ENCODE peak calls at places on chromosomes 6 and 20, in ten cellular contexts. D is left lung; X is IMR-90; L is GM12864; R is astrocyte of the cerebellum; C is A549; A is endothelial cell; N is breast epithelium; O is CD4-positive, alpha-beta T cell; U is brain microvascular endothelial cell. B is an unnamed sample.

GRCh38 chr6:11277275-11278206 is 45.1 kb upstream of the NEDD9 start:
- DNase-seq in D (no peak), X (peak), L (peak), R (no peak), C (peak), A (peak), N (no peak), O (no peak), U (peak), B (no peak)

GRCh38 chr6:36829919-36830544 is 9.2 kb downstream of the CPNE5 start:
- DNase-seq in D (no peak), X (peak), L (no peak), R (peak), C (no peak), A (no peak), N (peak), O (no peak), U (no peak), B (no peak)

GRCh38 chr6:145561095-145561820 is 174.1 kb downstream of the EPM2A start:
- DNase-seq in D (no peak), X (no peak), L (no peak), R (no peak), C (no peak), A (no peak), N (no peak), O (no peak), U (no peak), B (no peak)

GRCh38 chr6:159655409-159655988 is 37.5 kb downstream of the SOD2 start:
- DNase-seq in D (no peak), X (no peak), L (no peak), R (no peak), C (no peak), A (no peak), N (no peak), O (no peak), U (no peak), B (no peak)

GRCh38 chr6:43668151-43669028 is 19.2 kb downstream of the MRPS18A start:
- DNase-seq in D (peak), X (peak), L (no peak), R (no peak), C (peak), A (peak), N (peak), O (peak), U (peak), B (no peak)

GRCh38 chr6:105902401-105903031 is 183.6 kb upstream of the PRDM1 start:
- DNase-seq in D (no peak), X (peak), L (no peak), R (no peak), C (no peak), A (no peak), N (no peak), O (no peak), U (no peak), B (no peak)

GRCh38 chr20:10792291-10792690 is 118.5 kb upstream of the JAG1 start:
- DNase-seq in D (no peak), X (no peak), L (no peak), R (peak), C (no peak), A (no peak), N (no peak), O (no peak), U (peak), B (no peak)

GRCh38 chr6:19128701-19129100 is 708.5 kb upstream of the ID4 start:
- DNase-seq in D (no peak), X (no peak), L (no peak), R (no peak), C (no peak), A (no peak), N (no peak), O (no peak), U (no peak), B (no peak)

GRCh38 chr6:42041131-42042055 is 8.9 kb upstream of the TAF8 start:
- DNase-seq in D (no peak), X (no peak), L (no peak), R (no peak), C (no peak), A (no peak), N (no peak), O (no peak), U (no peak), B (no peak)

GRCh38 chr6:5302220-5302946 is 41.1 kb downstream of the FARS2 start:
- DNase-seq in D (no peak), X (peak), L (peak), R (peak), C (no peak), A (no peak), N (no peak), O (no peak), U (no peak), B (no peak)

GRCh38 chr6:13375360-13375878 is 47.1 kb upstream of the TBC1D7 start:
- DNase-seq in D (no peak), X (no peak), L (peak), R (no peak), C (no peak), A (no peak), N (no peak), O (no peak), U (no peak), B (no peak)

GRCh38 chr6:4928426-4928825 is 75.4 kb downstream of the RPP40 start:
- DNase-seq in D (no peak), X (peak), L (no peak), R (no peak), C (no peak), A (no peak), N (no peak), O (no peak), U (peak), B (no peak)

GRCh38 chr6:14857501-14857900 is 388.4 kb upstream of the JARID2 start:
- DNase-seq in D (peak), X (no peak), L (no peak), R (no peak), C (no peak), A (no peak), N (no peak), O (peak), U (no peak), B (peak)

GRCh38 chr20:52060794-52061714 is 130.5 kb downstream of the ZFP64 start:
- DNase-seq in D (no peak), X (no peak), L (no peak), R (no peak), C (peak), A (peak), N (no peak), O (no peak), U (peak), B (no peak)

GRCh38 chr6:30691208-30691872 is 556 bp upstream of the NRM start:
- DNase-seq in D (no peak), X (no peak), L (no peak), R (no peak), C (no peak), A (no peak), N (no peak), O (no peak), U (no peak), B (no peak)

GRCh38 chr6:166952122-166952521 is 4.2 kb downstream of the RNASET2 start:
- DNase-seq in D (no peak), X (no peak), L (no peak), R (no peak), C (no peak), A (no peak), N (no peak), O (no peak), U (no peak), B (no peak)

GRCh38 chr6:112269979-112270378 is 15.6 kb upstream of the LAMA4 start:
- DNase-seq in D (no peak), X (no peak), L (no peak), R (no peak), C (no peak), A (no peak), N (no peak), O (no peak), U (no peak), B (no peak)

GRCh38 chr6:31585531-31585930 is 546 bp upstream of the LST1 start:
- DNase-seq in D (no peak), X (no peak), L (no peak), R (no peak), C (peak), A (no peak), N (no peak), O (no peak), U (no peak), B (no peak)

GRCh38 chr20:36728986-36729385 is 16.9 kb downstream of the NDRG3 start:
- DNase-seq in D (no peak), X (peak), L (no peak), R (no peak), C (peak), A (no peak), N (no peak), O (no peak), U (peak), B (no peak)

GRCh38 chr6:104953410-104953953 is 3.4 kb upstream of the LIN28B start:
- DNase-seq in D (no peak), X (no peak), L (no peak), R (no peak), C (peak), A (peak), N (no peak), O (no peak), U (no peak), B (no peak)

GRCh38 chr20:59403962-59404314 is 103.5 kb downstream of the EDN3 start:
- DNase-seq in D (no peak), X (no peak), L (no peak), R (no peak), C (no peak), A (no peak), N (no peak), O (no peak), U (no peak), B (no peak)

GRCh38 chr6:27279513-27280063 is 32.1 kb downstream of the PRSS16 start:
- DNase-seq in D (no peak), X (no peak), L (no peak), R (no peak), C (peak), A (peak), N (no peak), O (no peak), U (no peak), B (no peak)

GRCh38 chr6:119497988-119498727 is 148.6 kb upstream of the MAN1A1 start:
- DNase-seq in D (no peak), X (no peak), L (no peak), R (no peak), C (no peak), A (no peak), N (no peak), O (no peak), U (no peak), B (no peak)

GRCh38 chr6:167795874-167796667 is 30.6 kb upstream of the AFDN start:
- DNase-seq in D (peak), X (no peak), L (no peak), R (no peak), C (no peak), A (no peak), N (peak), O (no peak), U (no peak), B (no peak)

GRCh38 chr20:45888681-45889080 is 1.3 kb upstream of the SPATA25 start:
- DNase-seq in D (peak), X (no peak), L (no peak), R (no peak), C (no peak), A (no peak), N (no peak), O (no peak), U (no peak), B (no peak)

GRCh38 chr6:36378936-36379335 is 8.5 kb downstream of the ETV7 start:
- DNase-seq in D (no peak), X (no peak), L (no peak), R (no peak), C (no peak), A (no peak), N (no peak), O (no peak), U (no peak), B (no peak)

GRCh38 chr6:100460650-100461204 is 4.0 kb downstream of the SIM1 start:
- DNase-seq in D (no peak), X (no peak), L (no peak), R (no peak), C (peak), A (peak), N (no peak), O (no peak), U (no peak), B (no peak)

GRCh38 chr6:100462990-100463684 is 1.6 kb downstream of the SIM1 start:
- DNase-seq in D (no peak), X (no peak), L (no peak), R (no peak), C (no peak), A (no peak), N (no peak), O (no peak), U (no peak), B (no peak)

GRCh38 chr6:100461920-100462295 is 2.8 kb downstream of the SIM1 start:
- DNase-seq in D (no peak), X (no peak), L (no peak), R (no peak), C (no peak), A (no peak), N (no peak), O (no peak), U (no peak), B (no peak)

GRCh38 chr6:100462396-100462795 is 2.3 kb downstream of the SIM1 start:
- DNase-seq in D (no peak), X (no peak), L (no peak), R (no peak), C (no peak), A (no peak), N (no peak), O (no peak), U (no peak), B (no peak)

GRCh38 chr6:100461273-100461919 is 3.3 kb downstream of the SIM1 start:
- DNase-seq in D (no peak), X (no peak), L (no peak), R (no peak), C (peak), A (peak), N (no peak), O (no peak), U (no peak), B (no peak)
- TF ChIP-seq CTCF in D (no peak), X (no peak), L (no peak), R (no peak), C (no peak), A (no peak), N (no peak), O (no peak), U (no peak), B (no peak)

GRCh38 chr6:55379486-55379885 is 52.2 kb downstream of the GFRAL start:
- DNase-seq in D (no peak), X (peak), L (no peak), R (no peak), C (no peak), A (no peak), N (no peak), O (no peak), U (no peak), B (no peak)
- TF ChIP-seq CTCF in D (no peak), X (no peak), L (no peak), R (no peak), C (no peak), A (no peak), N (no peak), O (no peak), U (no peak), B (no peak)

GRCh38 chr6:107114213-107114871 is 973 bp downstream of the BEND3 start:
- DNase-seq in D (peak), X (peak), L (no peak), R (peak), C (peak), A (peak), N (peak), O (peak), U (peak), B (peak)

GRCh38 chr6:107115695-107116327 is 496 bp upstream of the BEND3 start:
- DNase-seq in D (peak), X (no peak), L (no peak), R (no peak), C (peak), A (peak), N (no peak), O (no peak), U (peak), B (peak)

GRCh38 chr6:107113460-107114212 is 1.7 kb downstream of the BEND3 start:
- DNase-seq in D (no peak), X (no peak), L (no peak), R (no peak), C (no peak), A (no peak), N (no peak), O (no peak), U (no peak), B (no peak)

GRCh38 chr6:107116328-107116892 is 1.1 kb upstream of the BEND3 start:
- DNase-seq in D (no peak), X (no peak), L (no peak), R (no peak), C (peak), A (peak), N (no peak), O (no peak), U (peak), B (no peak)

GRCh38 chr6:107114872-107115694 is at the start of gene BEND3:
- DNase-seq in D (peak), X (no peak), L (no peak), R (no peak), C (peak), A (peak), N (no peak), O (peak), U (no peak), B (peak)
- TF ChIP-seq CTCF in D (no peak), X (no peak), L (no peak), R (no peak), C (no peak), A (no peak), N (no peak), O (no peak), U (no peak), B (no peak)

GRCh38 chr6:76326866-76327265 is 254.4 kb upstream of the IMPG1 start:
- DNase-seq in D (no peak), X (no peak), L (no peak), R (no peak), C (no peak), A (no peak), N (no peak), O (no peak), U (no peak), B (no peak)

DNA sequence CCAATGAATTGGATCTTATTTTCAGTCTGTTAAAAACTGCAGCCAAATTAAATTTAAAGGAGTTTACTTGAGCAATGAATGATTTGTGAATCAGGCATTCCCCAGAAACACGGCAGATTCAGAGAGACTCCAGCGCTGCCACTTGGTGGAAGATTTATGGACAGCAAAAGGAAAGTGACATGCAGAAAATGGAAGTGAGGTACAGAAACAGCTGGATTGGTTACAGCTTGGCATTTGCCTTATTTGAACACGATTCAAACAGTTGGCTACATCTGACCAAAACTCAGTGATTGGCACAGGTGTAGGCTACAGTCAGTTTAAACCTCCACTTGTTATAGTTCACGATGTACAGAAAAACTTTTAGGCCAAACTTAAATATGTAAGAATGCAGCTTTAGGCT is 257.6 kb upstream of the IMPG1 start:
- DNase-seq in D (no peak), X (no peak), L (no peak), R (no peak), C (no peak), A (no peak), N (no peak), O (no peak), U (no peak), B (no peak)
- TF ChIP-seq CTCF in D (no peak), X (no peak), L (no peak), R (no peak), C (no peak), A (no peak), N (no peak), O (no peak), U (no peak), B (no peak)

DNA sequence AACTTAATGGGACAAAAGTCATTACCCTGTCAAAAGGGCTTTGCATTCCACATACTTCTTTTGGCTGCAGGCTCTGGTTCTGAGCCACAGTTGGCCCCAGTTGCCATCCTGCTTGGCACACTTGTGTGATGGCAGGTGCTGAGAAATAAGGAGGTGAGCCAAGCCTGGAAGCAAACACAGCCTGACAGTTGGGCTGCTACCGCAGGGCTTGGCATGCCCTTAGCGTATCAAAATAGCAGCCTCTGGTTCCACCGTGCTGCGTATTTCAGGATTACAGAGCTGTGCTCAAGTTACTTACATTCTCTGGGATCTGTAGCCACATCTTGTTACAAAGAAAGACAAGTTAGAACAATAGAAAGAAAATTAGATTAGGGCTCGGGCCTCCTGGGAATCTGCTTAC is 11.1 kb downstream of the MTHFD1L start:
- DNase-seq in D (no peak), X (peak), L (no peak), R (no peak), C (no peak), A (no peak), N (peak), O (no peak), U (no peak), B (no peak)
- TF ChIP-seq CTCF in D (no peak), X (no peak), L (no peak), R (peak), C (no peak), A (no peak), N (peak), O (no peak), U (no peak), B (no peak)

GRCh38 chr6:6758915-6759654 is 170.6 kb downstream of the LY86 start:
- DNase-seq in D (no peak), X (peak), L (peak), R (peak), C (peak), A (peak), N (no peak), O (no peak), U (peak), B (no peak)
- TF ChIP-seq CTCF in D (peak), X (peak), L (peak), R (peak), C (peak), A (peak), N (peak), O (peak), U (peak), B (peak)

GRCh38 chr20:2387180-2387577 is 6.5 kb downstream of the TGM6 start:
- DNase-seq in D (no peak), X (peak), L (peak), R (no peak), C (peak), A (peak), N (no peak), O (no peak), U (peak), B (no peak)
- TF ChIP-seq CTCF in D (peak), X (peak), L (peak), R (peak), C (peak), A (peak), N (no peak), O (peak), U (peak), B (peak)

GRCh38 chr20:63369024-63369530 is 7.9 kb upstream of the CHRNA4 start:
- DNase-seq in D (no peak), X (no peak), L (no peak), R (no peak), C (no peak), A (no peak), N (no peak), O (no peak), U (no peak), B (no peak)

GRCh38 chr20:63370623-63371176 is 9.6 kb upstream of the CHRNA4 start:
- DNase-seq in D (peak), X (no peak), L (no peak), R (no peak), C (no peak), A (no peak), N (no peak), O (no peak), U (no peak), B (no peak)

GRCh38 chr20:63371346-63371865 is 10.3 kb upstream of the CHRNA4 start:
- DNase-seq in D (peak), X (no peak), L (no peak), R (no peak), C (no peak), A (no peak), N (no peak), O (no peak), U (no peak), B (no peak)

GRCh38 chr20:63368151-63368550 is 7.0 kb upstream of the CHRNA4 start:
- DNase-seq in D (peak), X (no peak), L (no peak), R (no peak), C (no peak), A (no peak), N (no peak), O (no peak), U (no peak), B (no peak)

DNA sequence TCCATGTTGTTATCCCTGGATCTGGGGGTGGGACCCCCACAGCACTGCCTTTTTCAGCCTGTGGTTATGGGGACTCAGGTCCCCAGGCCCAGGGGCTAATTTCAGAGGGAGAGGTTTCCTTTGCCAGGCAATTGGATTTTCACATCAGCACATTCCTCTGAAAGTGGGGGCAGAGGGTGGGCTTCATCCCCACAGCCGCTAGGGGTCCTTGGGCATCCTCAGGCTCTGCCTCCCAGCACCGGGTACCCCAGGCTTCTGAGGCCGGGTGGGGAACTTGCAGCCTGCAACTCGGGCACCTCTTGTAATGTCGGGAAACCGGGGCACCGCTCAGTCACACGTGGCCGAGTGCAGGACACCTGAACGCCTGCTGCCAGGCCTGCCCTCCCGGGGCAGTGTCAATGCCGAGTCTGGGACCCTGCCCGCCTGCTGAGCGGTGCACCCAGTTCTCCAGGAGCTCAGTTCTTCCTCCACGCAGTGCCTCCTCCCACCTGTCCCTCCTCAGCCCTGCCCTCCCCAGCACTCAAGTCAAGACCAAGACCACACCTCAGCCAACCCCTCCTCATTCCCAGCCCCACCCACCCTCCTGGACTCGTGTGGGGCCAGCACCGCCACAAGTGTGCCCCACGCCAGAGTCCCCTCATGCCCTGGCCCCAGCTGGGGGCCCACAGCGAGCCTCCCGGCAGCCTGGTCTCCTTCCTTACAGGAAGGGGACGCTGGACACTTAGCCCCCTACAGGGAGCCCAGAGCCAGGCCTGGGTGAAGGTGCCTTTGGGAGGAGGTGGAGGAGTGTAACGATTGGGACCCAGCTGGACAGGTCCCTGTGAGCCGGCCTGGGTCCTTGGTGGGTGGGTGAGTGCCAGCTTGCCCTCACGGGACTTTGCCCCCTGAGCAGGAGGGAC is 8.8 kb upstream of the CHRNA4 start:
- DNase-seq in D (peak), X (no peak), L (no peak), R (no peak), C (no peak), A (no peak), N (no peak), O (no peak), U (no peak), B (no peak)
- TF ChIP-seq CTCF in D (no peak), X (no peak), L (no peak), R (no peak), C (no peak), A (no peak), N (no peak), O (no peak), U (no peak), B (no peak)